ENCODE peak calls at places on chromosomes 12 and 14, in six cellular contexts. W, C, U, N, V and P are unnamed samples.

GRCh38 chr12:22971247-22971646 is 346.3 kb downstream of the ETNK1 start:
- DNase-seq in W (no peak), C (no peak), U (no peak), N (no peak), V (no peak), P (no peak)

GRCh38 chr12:57003395-57003794 is 3.0 kb downstream of the ZBTB39 start:
- DNase-seq in W (no peak), C (no peak), U (no peak), N (no peak), V (no peak), P (no peak)

GRCh38 chr14:31139301-31139847 is 68.2 kb downstream of the HECTD1 start:
- DNase-seq in W (no peak), C (no peak), U (no peak), N (no peak), V (no peak), P (no peak)

GRCh38 chr14:49633650-49634546 is 1.1 kb downstream of the DNAAF2 start:
- DNase-seq in W (peak; percentile 97), C (peak; percentile 92), U (peak; percentile 96), N (peak; percentile 98), V (peak; percentile 96), P (peak; percentile 97)

GRCh38 chr14:63632932-63633514 is 8.6 kb downstream of the WDR89 start:
- DNase-seq in W (no peak), C (no peak), U (no peak), N (no peak), V (peak; percentile 32), P (no peak)

GRCh38 chr14:23608454-23608853 is 27.7 kb upstream of the DHRS2 start:
- DNase-seq in W (no peak), C (no peak), U (no peak), N (no peak), V (no peak), P (no peak)

GRCh38 chr12:52222692-52223091 is 10.4 kb upstream of the KRT7 start:
- DNase-seq in W (peak; percentile 9), C (no peak), U (no peak), N (no peak), V (no peak), P (no peak)

GRCh38 chr14:25237845-25238244 is 187.9 kb upstream of the STXBP6 start:
- DNase-seq in W (peak; percentile 52), C (no peak), U (peak; percentile 40), N (no peak), V (no peak), P (no peak)

GRCh38 chr12:47188576-47189441 is 109.0 kb upstream of the AMIGO2 start:
- DNase-seq in W (no peak), C (no peak), U (no peak), N (no peak), V (no peak), P (no peak)

GRCh38 chr14:88264116-88264515 is 59.0 kb downstream of the KCNK10 start:
- DNase-seq in W (no peak), C (no peak), U (no peak), N (no peak), V (no peak), P (no peak)

GRCh38 chr14:30791522-30792351 is 82.6 kb upstream of the COCH start:
- DNase-seq in W (no peak), C (no peak), U (no peak), N (no peak), V (no peak), P (no peak)

GRCh38 chr14:73789996-73790581 is 61.5 kb upstream of the PTGR2 start:
- DNase-seq in W (peak; percentile 67), C (no peak), U (no peak), N (no peak), V (no peak), P (no peak)

GRCh38 chr14:99035712-99036593 is 236.0 kb downstream of the BCL11B start:
- DNase-seq in W (peak; percentile 75), C (no peak), U (peak; percentile 73), N (peak; percentile 90), V (no peak), P (no peak)

GRCh38 chr14:65446159-65446558 is 33.6 kb downstream of the FUT8 start:
- DNase-seq in W (no peak), C (no peak), U (no peak), N (no peak), V (no peak), P (no peak)

GRCh38 chr12:48015954-48016353 is 11.7 kb upstream of the COL2A1 start:
- DNase-seq in W (peak; percentile 8), C (no peak), U (no peak), N (no peak), V (no peak), P (no peak)

GRCh38 chr12:94690199-94690695 is 39.9 kb upstream of the TMCC3 start:
- DNase-seq in W (no peak), C (no peak), U (no peak), N (no peak), V (no peak), P (no peak)

GRCh38 chr14:105843444-105844046 is 317.2 kb downstream of the TMEM121 start:
- DNase-seq in W (no peak), C (no peak), U (no peak), N (no peak), V (no peak), P (no peak)

GRCh38 chr12:46499901-46500300 is 127.3 kb upstream of the SLC38A2 start:
- DNase-seq in W (no peak), C (no peak), U (no peak), N (no peak), V (no peak), P (no peak)

GRCh38 chr12:120376890-120377572 is 8.1 kb upstream of the MSI1 start:
- DNase-seq in W (no peak), C (no peak), U (no peak), N (no peak), V (no peak), P (no peak)

GRCh38 chr12:19778822-19779221 is 339.5 kb downstream of the AEBP2 start:
- DNase-seq in W (no peak), C (no peak), U (no peak), N (no peak), V (no peak), P (no peak)

GRCh38 chr14:49988080-49988990 is 95.5 kb downstream of the ARF6 start:
- DNase-seq in W (no peak), C (no peak), U (no peak), N (no peak), V (no peak), P (no peak)

GRCh38 chr12:46214668-46215429 is 54.0 kb downstream of the SLC38A1 start:
- DNase-seq in W (peak; percentile 90), C (no peak), U (no peak), N (no peak), V (no peak), P (no peak)

GRCh38 chr14:73166399-73166798 is 30.1 kb downstream of the PSEN1 start:
- DNase-seq in W (no peak), C (no peak), U (no peak), N (no peak), V (no peak), P (no peak)

GRCh38 chr14:69685716-69686115 is 74.3 kb downstream of the SUSD6 start:
- DNase-seq in W (peak; percentile 78), C (no peak), U (peak; percentile 56), N (peak; percentile 64), V (no peak), P (no peak)

GRCh38 chr12:2080604-2081003 is 27.8 kb downstream of the CACNA1C start:
- DNase-seq in W (no peak), C (no peak), U (no peak), N (no peak), V (no peak), P (no peak)

GRCh38 chr12:31773867-31774266 is 45.0 kb upstream of the AMN1 start:
- DNase-seq in W (no peak), C (peak; percentile 30), U (peak; percentile 44), N (no peak), V (peak; percentile 41), P (no peak)

GRCh38 chr12:125092872-125093680 is 27.8 kb downstream of the AACS start:
- DNase-seq in W (peak; percentile 50), C (no peak), U (no peak), N (no peak), V (no peak), P (no peak)

GRCh38 chr12:46744256-46744655 is 81.5 kb downstream of the SLC38A4 start:
- DNase-seq in W (no peak), C (no peak), U (no peak), N (no peak), V (no peak), P (no peak)

GRCh38 chr12:100473716-100474150 is at the start of gene NR1H4:
- DNase-seq in W (peak; percentile 74), C (no peak), U (no peak), N (no peak), V (no peak), P (no peak)

GRCh38 chr12:103583008-103583407 is 4.1 kb upstream of the STAB2 start:
- DNase-seq in W (no peak), C (no peak), U (no peak), N (no peak), V (no peak), P (no peak)

GRCh38 chr14:50823763-50824636 is 7.0 kb downstream of the NIN start:
- DNase-seq in W (no peak), C (no peak), U (no peak), N (no peak), V (peak; percentile 42), P (no peak)

GRCh38 chr12:65881965-65882413 is 57.7 kb downstream of the HMGA2 start:
- DNase-seq in W (peak; percentile 68), C (no peak), U (peak; percentile 31), N (peak; percentile 86), V (peak; percentile 46), P (no peak)
- TF ChIP-seq CTCF in W (no peak), C (peak; percentile 32), U (peak; percentile 42), N (no peak), V (no peak), P (peak; percentile 61)

GRCh38 chr12:18217981-18218380 is 43.3 kb upstream of the PIK3C2G start:
- DNase-seq in W (no peak), C (no peak), U (no peak), N (no peak), V (no peak), P (no peak)
- TF ChIP-seq CTCF in W (no peak), C (no peak), U (no peak), N (no peak), V (no peak), P (no peak)

DNA sequence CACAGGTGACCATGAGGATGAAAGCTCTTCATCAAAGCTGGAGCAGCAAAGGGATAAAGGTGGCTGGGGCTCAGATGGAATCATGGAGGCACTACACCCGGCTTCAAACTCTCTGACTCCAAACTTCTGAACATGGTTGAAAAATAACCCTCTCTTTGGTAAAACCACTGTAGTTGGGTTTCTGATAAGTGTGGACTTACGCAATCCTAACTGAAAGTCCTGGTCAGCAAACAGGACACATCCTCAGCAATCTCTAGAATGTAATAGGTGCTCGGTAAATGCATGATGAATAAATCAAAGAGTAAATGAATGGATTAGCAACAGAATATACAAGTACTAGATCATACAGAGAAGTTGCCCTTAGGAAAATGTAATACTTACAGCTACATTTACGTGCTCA is 207.7 kb downstream of the NUAK1 start:
- DNase-seq in W (no peak), C (no peak), U (no peak), N (no peak), V (no peak), P (no peak)
- TF ChIP-seq CTCF in W (no peak), C (no peak), U (no peak), N (no peak), V (no peak), P (no peak)

DNA sequence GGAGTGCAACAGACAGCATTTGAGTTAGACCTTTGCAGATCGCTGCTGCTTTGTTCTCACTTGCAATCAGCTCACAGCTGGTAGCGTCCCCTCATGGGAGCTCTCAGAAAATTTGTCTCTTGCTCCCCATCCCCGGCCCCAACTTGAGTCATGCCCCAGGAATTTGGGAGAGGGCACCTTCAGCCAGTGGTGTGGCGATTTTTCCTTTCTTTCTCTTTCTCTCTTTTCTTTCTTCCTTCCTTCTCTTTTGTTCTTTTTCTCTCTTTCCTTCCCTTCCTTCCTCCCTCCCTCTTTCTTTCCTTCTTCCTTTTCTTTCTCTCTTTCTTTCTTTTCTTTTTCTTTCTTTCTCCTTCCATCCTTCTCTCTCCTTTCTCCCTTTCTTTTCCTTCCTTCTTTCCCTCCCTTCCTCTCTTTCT is 34.2 kb upstream of the MAP1LC3B2 start:
- DNase-seq in W (no peak), C (no peak), U (no peak), N (no peak), V (no peak), P (no peak)
- TF ChIP-seq CTCF in W (no peak), C (no peak), U (peak; percentile 21), N (no peak), V (no peak), P (no peak)